ENCODE peak calls at places on chromosomes 1 and 21, in nine cellular contexts. O, Q, S, Z, E, A, H, T and K are unnamed samples. For H3K4me1, the result is how much of the 10 kb centered on the place peaks cover.

GRCh38 chr1:27979151-27979858 is 19.5 kb downstream of the XKR8 start:
- DNase-seq in Q (peak), Z (peak), H (peak), E (no peak), S (peak), O (no peak), T (no peak), A (peak), K (no peak)

GRCh38 chr21:16145052-16145451 is 415.3 kb downstream of the USP25 start:
- DNase-seq in A (no peak), S (no peak), Z (no peak), T (no peak), Q (no peak), H (no peak), E (no peak), O (no peak), K (no peak)

GRCh38 chr1:226035915-226036314 is 26.6 kb upstream of the H3-3A start:
- DNase-seq in E (no peak), S (no peak), O (no peak), Q (no peak), Z (no peak), A (no peak), T (no peak), H (no peak), K (no peak)

GRCh38 chr1:31790641-31791091 is 25.2 kb downstream of the SPOCD1 start:
- DNase-seq in Z (no peak), T (no peak), Q (no peak), A (no peak), E (peak), H (no peak), O (no peak), S (no peak), K (no peak)

GRCh38 chr1:15945011-15945831 is 30.7 kb downstream of the ZBTB17 start:
- DNase-seq in O (no peak), Z (no peak), H (no peak), E (no peak), Q (no peak), T (no peak), S (no peak), A (no peak), K (no peak)

GRCh38 chr1:206694151-206694550 is 9.4 kb downstream of the MAPKAPK2 start:
- DNase-seq in Q (no peak), T (no peak), E (no peak), Z (no peak), A (no peak), H (no peak), O (no peak), S (no peak), K (no peak)

GRCh38 chr1:20153000-20153418 is 13.9 kb downstream of the PLA2G2F start:
- DNase-seq in A (peak), O (no peak), T (no peak), E (peak), Z (no peak), Q (peak), S (no peak), H (no peak), K (no peak)

GRCh38 chr1:155893389-155894142 is 17.6 kb downstream of the RIT1 start:
- DNase-seq in H (no peak), S (peak), Q (no peak), E (no peak), A (peak), Z (peak), T (no peak), O (no peak), K (no peak)

GRCh38 chr1:7526867-7527732 is 244.0 kb upstream of the VAMP3 start:
- DNase-seq in Z (no peak), T (no peak), O (no peak), S (peak), Q (no peak), A (peak), E (no peak), H (no peak), K (no peak)

GRCh38 chr21:25092441-25093011 is 514.8 kb downstream of the MRPL39 start:
- DNase-seq in T (no peak), S (no peak), O (no peak), Z (no peak), Q (no peak), A (no peak), E (no peak), H (no peak), K (no peak)

DNA sequence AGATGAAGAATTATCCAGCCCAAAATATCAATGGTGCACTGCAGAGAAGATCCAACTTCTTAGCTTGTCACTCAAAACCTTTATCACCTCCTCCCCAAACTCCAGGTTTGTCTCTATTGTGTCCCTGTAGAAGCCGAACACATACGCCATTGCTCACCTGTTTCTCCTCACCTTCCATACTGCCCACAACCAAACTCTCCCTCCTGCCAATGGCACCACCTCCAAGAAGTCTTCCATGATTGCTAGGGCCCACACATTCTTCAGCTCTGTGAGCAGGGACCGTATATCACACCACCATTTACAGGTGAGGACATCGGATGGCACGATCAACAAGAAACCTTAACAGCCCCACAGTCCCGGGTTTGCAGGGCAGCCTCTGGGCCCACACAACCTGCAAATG is 2.2 kb downstream of the LAPTM5 start:
- DNase-seq in E (no peak), Q (no peak), Z (no peak), O (no peak), H (no peak), A (no peak), T (no peak), S (no peak), K (no peak)
- H3K4me1 ChIP-seq in E (under half), Q (under half), Z (under half), O (under half), H (under half), A (under half), T (under half), S (under half), K (under half)

DNA sequence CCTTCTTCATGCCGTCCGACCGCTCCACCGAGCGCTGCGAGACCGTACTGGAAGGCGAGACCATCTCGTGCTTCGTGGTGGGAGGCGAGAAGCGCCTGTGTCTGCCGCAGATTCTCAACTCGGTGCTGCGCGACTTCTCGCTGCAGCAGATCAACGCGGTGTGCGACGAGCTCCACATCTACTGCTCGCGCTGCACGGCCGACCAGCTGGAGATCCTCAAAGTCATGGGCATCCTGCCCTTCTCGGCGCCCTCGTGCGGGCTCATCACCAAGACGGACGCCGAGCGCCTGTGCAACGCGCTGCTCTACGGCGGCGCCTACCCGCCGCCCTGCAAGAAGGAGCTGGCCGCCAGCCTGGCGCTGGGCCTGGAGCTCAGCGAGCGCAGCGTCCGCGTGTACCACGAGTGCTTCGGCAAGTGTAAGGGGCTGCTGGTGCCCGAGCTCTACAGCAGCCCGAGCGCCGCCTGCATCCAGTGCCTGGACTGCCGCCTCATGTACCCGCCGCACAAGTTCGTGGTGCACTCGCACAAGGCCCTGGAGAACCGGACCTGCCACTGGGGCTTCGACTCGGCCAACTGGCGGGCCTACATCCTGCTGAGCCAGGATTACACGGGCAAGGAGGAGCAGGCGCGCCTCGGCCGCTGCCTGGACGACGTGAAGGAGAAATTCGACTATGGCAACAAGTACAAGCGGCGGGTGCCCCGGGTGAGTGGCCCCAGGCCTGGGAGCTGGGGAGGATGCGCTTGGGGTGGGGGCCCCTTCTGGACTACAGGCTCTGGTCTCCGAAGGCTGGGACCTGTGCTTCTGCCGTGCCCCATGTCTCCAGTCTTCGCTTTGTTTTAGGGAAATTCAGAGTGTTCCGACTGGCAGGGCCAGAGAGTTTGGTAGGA is 1.2 kb downstream of the SKI start:
- DNase-seq in Q (peak), H (peak), A (peak), S (peak), E (peak), T (peak), Z (no peak), O (peak), K (peak)
- H3K4me1 ChIP-seq in Q (under half), H (under half), A (under half), S (under half), E (under half), T (half or more), Z (under half), O (under half), K (under half)

DNA sequence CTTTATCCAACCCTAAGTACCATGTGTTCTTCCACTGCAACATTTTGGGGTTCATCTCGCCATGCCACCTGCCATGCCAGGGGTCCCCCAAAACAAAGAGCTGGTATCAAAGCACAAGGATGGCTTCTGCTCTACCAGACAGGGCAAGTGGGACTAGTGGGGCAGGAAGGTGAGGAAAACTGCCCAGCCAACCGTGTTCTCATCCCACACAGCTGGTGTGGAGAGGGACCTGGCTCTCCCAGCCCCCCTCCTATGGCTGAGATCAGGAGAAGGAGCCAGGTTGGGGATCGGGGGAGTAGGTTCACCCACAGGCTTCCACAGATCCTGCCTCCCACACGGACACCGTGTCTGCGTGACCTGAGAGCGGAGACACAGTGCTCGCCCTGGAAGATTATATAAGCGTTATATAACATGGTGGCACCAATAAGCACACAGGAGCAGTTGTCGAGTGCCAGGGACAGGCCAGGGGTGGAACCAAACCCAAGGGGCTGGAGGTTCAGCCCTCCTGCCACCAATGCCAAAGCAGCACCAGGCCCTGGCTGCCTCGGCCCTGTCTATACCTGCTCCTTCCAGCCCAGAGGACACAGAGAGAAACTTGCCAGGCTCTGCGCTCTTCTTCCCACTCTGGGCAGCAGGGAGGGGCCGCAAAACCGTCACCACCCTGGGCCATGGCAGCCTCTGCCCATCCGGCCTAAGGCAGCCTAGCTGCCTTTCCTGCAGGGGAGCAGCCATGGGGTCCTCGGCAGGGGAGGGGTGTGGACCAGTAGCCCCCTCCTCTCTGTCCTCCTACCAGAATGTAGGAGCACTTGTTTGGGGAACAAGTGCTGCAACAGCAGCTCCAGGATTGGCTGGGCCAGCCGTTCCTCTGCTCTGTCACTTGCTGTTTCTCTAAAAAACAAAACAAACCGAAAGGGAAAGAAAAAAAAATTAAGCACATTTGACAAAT is 43.5 kb downstream of the CD34 start:
- DNase-seq in S (peak), Q (no peak), E (peak), A (peak), T (peak), Z (no peak), O (no peak), H (no peak), K (no peak)
- H3K4me1 ChIP-seq in S (under half), Q (under half), E (half or more), A (under half), T (half or more), Z (under half), O (under half), H (under half), K (under half)

GRCh38 chr1:181015258-181015630 is 7.4 kb downstream of the STX6 start:
- DNase-seq in E (no peak), Z (no peak), O (no peak), S (no peak), T (no peak), A (peak), Q (no peak), H (no peak), K (no peak)
- H3K4me1 ChIP-seq in E (half or more), Z (under half), O (under half), S (under half), T (under half), A (under half), Q (under half), H (under half), K (under half)

DNA sequence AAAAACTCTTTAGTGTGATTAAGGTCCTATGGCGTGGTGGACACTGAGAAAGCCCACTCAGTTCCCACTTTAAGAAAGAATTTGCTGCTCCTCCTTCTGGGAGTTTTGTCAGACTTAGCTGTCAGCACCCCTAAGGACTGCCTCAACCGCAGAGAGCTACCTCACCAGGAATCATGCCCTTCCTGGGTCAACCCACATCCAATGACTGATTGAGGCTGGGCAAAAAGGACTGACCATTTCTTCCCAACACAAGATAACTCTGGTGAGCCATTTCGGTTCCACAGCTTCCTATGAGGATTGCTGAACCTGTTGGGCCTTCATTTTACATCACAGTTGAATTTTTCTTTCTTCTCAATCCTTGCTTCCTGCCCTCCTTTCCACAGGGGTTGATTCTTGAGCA is 197.9 kb downstream of the NCAM2 start:
- DNase-seq in A (no peak), E (no peak), Z (no peak), H (no peak), T (no peak), S (no peak), Q (no peak), O (no peak), K (no peak)
- H3K4me1 ChIP-seq in A (under half), E (under half), Z (under half), H (under half), T (under half), S (under half), Q (under half), O (under half), K (under half)

GRCh38 chr1:169681094-169681493 is 30.3 kb downstream of the SELL start:
- DNase-seq in H (no peak), Q (no peak), T (no peak), Z (no peak), O (no peak), S (no peak), A (no peak), E (no peak), K (no peak)
- H3K4me1 ChIP-seq in H (under half), Q (under half), T (under half), Z (under half), O (under half), S (under half), A (under half), E (under half), K (under half)

GRCh38 chr1:57160594-57160993 is 194.8 kb upstream of the C8B start:
- DNase-seq in H (no peak), O (no peak), Z (no peak), A (no peak), S (no peak), T (no peak), Q (no peak), E (no peak), K (no peak)
- H3K4me1 ChIP-seq in H (under half), O (under half), Z (under half), A (under half), S (under half), T (under half), Q (half or more), E (under half), K (under half)

GRCh38 chr1:209417761-209418160 is 165.8 kb upstream of the CAMK1G start:
- DNase-seq in O (no peak), T (no peak), Q (no peak), E (no peak), Z (no peak), H (no peak), S (no peak), A (no peak), K (no peak)
- H3K4me1 ChIP-seq in O (under half), T (under half), Q (under half), E (under half), Z (under half), H (under half), S (under half), A (under half), K (under half)